ENCODE peak calls at places on chromosomes 6 and 20, in ten cellular contexts. One of them, this sample, is unnamed.

GRCh38 chr20:56467969-56468316 is 484 bp upstream of the RTF2 start:
- DNase-seq in lung microvascular endothelial cell: no peak
- DNase-seq in upper lobe of right lung: no peak
- DNase-seq in left lung: no peak
- DNase-seq in stimulated activated naive CD4-positive, alpha-beta T cell: no peak
- DNase-seq in WERI-Rb-1: no peak
- DNase-seq in SK-MEL-5: no peak
- DNase-seq in SHP77: no peak
- DNase-seq in stimulated activated CD8-positive, alpha-beta memory T cell treated with anti-CD3 and anti-CD28 coated beads, Interleukin-15, amount 100 ng/mL, for 24 hours: no peak
- DNase-seq in A172: no peak
- DNase-seq in this sample: no peak

GRCh38 chr6:160756021-160756420 is 54.0 kb downstream of the PLG start:
- DNase-seq in stimulated activated naive CD4-positive, alpha-beta T cell: no peak
- DNase-seq in upper lobe of right lung: no peak
- DNase-seq in WERI-Rb-1: no peak
- DNase-seq in lung microvascular endothelial cell: no peak
- DNase-seq in stimulated activated CD8-positive, alpha-beta memory T cell treated with anti-CD3 and anti-CD28 coated beads, Interleukin-15, amount 100 ng/mL, for 24 hours: no peak
- DNase-seq in SHP77: no peak
- DNase-seq in SK-MEL-5: no peak
- DNase-seq in left lung: no peak
- DNase-seq in A172: no peak
- DNase-seq in this sample: no peak

GRCh38 chr20:856361-856775 is 22.9 kb downstream of the FAM110A start:
- DNase-seq in WERI-Rb-1: no peak
- DNase-seq in stimulated activated CD8-positive, alpha-beta memory T cell treated with anti-CD3 and anti-CD28 coated beads, Interleukin-15, amount 100 ng/mL, for 24 hours: no peak
- DNase-seq in SHP77: no peak
- DNase-seq in lung microvascular endothelial cell: peak
- DNase-seq in left lung: no peak
- DNase-seq in SK-MEL-5: peak
- DNase-seq in upper lobe of right lung: peak
- DNase-seq in stimulated activated naive CD4-positive, alpha-beta T cell: no peak
- DNase-seq in A172: peak
- DNase-seq in this sample: peak

GRCh38 chr20:63094767-63095499 is 88.2 kb upstream of the BHLHE23 start:
- DNase-seq in left lung: peak
- DNase-seq in SK-MEL-5: no peak
- DNase-seq in upper lobe of right lung: no peak
- DNase-seq in stimulated activated CD8-positive, alpha-beta memory T cell treated with anti-CD3 and anti-CD28 coated beads, Interleukin-15, amount 100 ng/mL, for 24 hours: no peak
- DNase-seq in lung microvascular endothelial cell: no peak
- DNase-seq in WERI-Rb-1: peak
- DNase-seq in stimulated activated naive CD4-positive, alpha-beta T cell: no peak
- DNase-seq in A172: no peak
- DNase-seq in SHP77: no peak
- DNase-seq in this sample: no peak

GRCh38 chr6:163364641-163365040 is 49.9 kb upstream of the QKI start:
- DNase-seq in upper lobe of right lung: no peak
- DNase-seq in stimulated activated naive CD4-positive, alpha-beta T cell: no peak
- DNase-seq in SK-MEL-5: no peak
- DNase-seq in lung microvascular endothelial cell: no peak
- DNase-seq in WERI-Rb-1: no peak
- DNase-seq in left lung: no peak
- DNase-seq in stimulated activated CD8-positive, alpha-beta memory T cell treated with anti-CD3 and anti-CD28 coated beads, Interleukin-15, amount 100 ng/mL, for 24 hours: no peak
- DNase-seq in SHP77: no peak
- DNase-seq in A172: no peak
- DNase-seq in this sample: no peak

GRCh38 chr20:64188682-64189529 is 24.7 kb downstream of the MYT1 start:
- DNase-seq in SK-MEL-5: peak
- DNase-seq in WERI-Rb-1: peak
- DNase-seq in lung microvascular endothelial cell: peak
- DNase-seq in stimulated activated naive CD4-positive, alpha-beta T cell: no peak
- DNase-seq in SHP77: peak
- DNase-seq in upper lobe of right lung: no peak
- DNase-seq in stimulated activated CD8-positive, alpha-beta memory T cell treated with anti-CD3 and anti-CD28 coated beads, Interleukin-15, amount 100 ng/mL, for 24 hours: no peak
- DNase-seq in A172: peak
- DNase-seq in left lung: no peak
- DNase-seq in this sample: no peak

GRCh38 chr6:19712012-19712688 is 125.0 kb upstream of the ID4 start:
- DNase-seq in left lung: no peak
- DNase-seq in WERI-Rb-1: no peak
- DNase-seq in stimulated activated naive CD4-positive, alpha-beta T cell: no peak
- DNase-seq in stimulated activated CD8-positive, alpha-beta memory T cell treated with anti-CD3 and anti-CD28 coated beads, Interleukin-15, amount 100 ng/mL, for 24 hours: no peak
- DNase-seq in lung microvascular endothelial cell: no peak
- DNase-seq in A172: no peak
- DNase-seq in upper lobe of right lung: no peak
- DNase-seq in SK-MEL-5: peak
- DNase-seq in SHP77: no peak
- DNase-seq in this sample: no peak

GRCh38 chr6:163866192-163866591 is 451.7 kb downstream of the QKI start:
- DNase-seq in upper lobe of right lung: no peak
- DNase-seq in left lung: no peak
- DNase-seq in lung microvascular endothelial cell: no peak
- DNase-seq in WERI-Rb-1: no peak
- DNase-seq in SHP77: no peak
- DNase-seq in A172: no peak
- DNase-seq in stimulated activated CD8-positive, alpha-beta memory T cell treated with anti-CD3 and anti-CD28 coated beads, Interleukin-15, amount 100 ng/mL, for 24 hours: no peak
- DNase-seq in stimulated activated naive CD4-positive, alpha-beta T cell: no peak
- DNase-seq in SK-MEL-5: no peak
- DNase-seq in this sample: no peak

GRCh38 chr20:62222972-62223371 is 2.9 kb upstream of the HRH3 start:
- DNase-seq in lung microvascular endothelial cell: no peak
- DNase-seq in stimulated activated CD8-positive, alpha-beta memory T cell treated with anti-CD3 and anti-CD28 coated beads, Interleukin-15, amount 100 ng/mL, for 24 hours: no peak
- DNase-seq in upper lobe of right lung: no peak
- DNase-seq in SK-MEL-5: no peak
- DNase-seq in stimulated activated naive CD4-positive, alpha-beta T cell: no peak
- DNase-seq in WERI-Rb-1: no peak
- DNase-seq in left lung: no peak
- DNase-seq in A172: no peak
- DNase-seq in SHP77: no peak
- DNase-seq in this sample: no peak

GRCh38 chr6:152750694-152751093 is at the start of gene VIP:
- DNase-seq in SK-MEL-5: peak
- DNase-seq in A172: peak
- DNase-seq in lung microvascular endothelial cell: peak
- DNase-seq in WERI-Rb-1: no peak
- DNase-seq in left lung: no peak
- DNase-seq in stimulated activated naive CD4-positive, alpha-beta T cell: no peak
- DNase-seq in upper lobe of right lung: no peak
- DNase-seq in SHP77: no peak
- DNase-seq in stimulated activated CD8-positive, alpha-beta memory T cell treated with anti-CD3 and anti-CD28 coated beads, Interleukin-15, amount 100 ng/mL, for 24 hours: no peak
- DNase-seq in this sample: peak

GRCh38 chr6:24154121-24154520 is 28.1 kb downstream of the NRSN1 start:
- DNase-seq in left lung: no peak
- DNase-seq in upper lobe of right lung: no peak
- DNase-seq in WERI-Rb-1: no peak
- DNase-seq in SHP77: no peak
- DNase-seq in lung microvascular endothelial cell: no peak
- DNase-seq in stimulated activated CD8-positive, alpha-beta memory T cell treated with anti-CD3 and anti-CD28 coated beads, Interleukin-15, amount 100 ng/mL, for 24 hours: no peak
- DNase-seq in A172: peak
- DNase-seq in SK-MEL-5: no peak
- DNase-seq in stimulated activated naive CD4-positive, alpha-beta T cell: no peak
- DNase-seq in this sample: peak

GRCh38 chr6:133957780-133958242 is 4.8 kb downstream of the TBPL1 start:
- DNase-seq in stimulated activated CD8-positive, alpha-beta memory T cell treated with anti-CD3 and anti-CD28 coated beads, Interleukin-15, amount 100 ng/mL, for 24 hours: no peak
- DNase-seq in WERI-Rb-1: no peak
- DNase-seq in SK-MEL-5: no peak
- DNase-seq in left lung: no peak
- DNase-seq in stimulated activated naive CD4-positive, alpha-beta T cell: no peak
- DNase-seq in lung microvascular endothelial cell: no peak
- DNase-seq in A172: no peak
- DNase-seq in upper lobe of right lung: no peak
- DNase-seq in SHP77: no peak
- DNase-seq in this sample: no peak

GRCh38 chr6:124661231-124661630 is 301.0 kb upstream of the RNF217 start:
- DNase-seq in SK-MEL-5: no peak
- DNase-seq in WERI-Rb-1: no peak
- DNase-seq in stimulated activated naive CD4-positive, alpha-beta T cell: no peak
- DNase-seq in stimulated activated CD8-positive, alpha-beta memory T cell treated with anti-CD3 and anti-CD28 coated beads, Interleukin-15, amount 100 ng/mL, for 24 hours: no peak
- DNase-seq in upper lobe of right lung: no peak
- DNase-seq in SHP77: no peak
- DNase-seq in left lung: no peak
- DNase-seq in lung microvascular endothelial cell: no peak
- DNase-seq in A172: no peak
- DNase-seq in this sample: no peak

GRCh38 chr6:140537211-140537610 is 1162.8 kb upstream of the CITED2 start:
- DNase-seq in SK-MEL-5: no peak
- DNase-seq in SHP77: no peak
- DNase-seq in lung microvascular endothelial cell: no peak
- DNase-seq in upper lobe of right lung: no peak
- DNase-seq in left lung: no peak
- DNase-seq in WERI-Rb-1: no peak
- DNase-seq in stimulated activated naive CD4-positive, alpha-beta T cell: no peak
- DNase-seq in A172: peak
- DNase-seq in stimulated activated CD8-positive, alpha-beta memory T cell treated with anti-CD3 and anti-CD28 coated beads, Interleukin-15, amount 100 ng/mL, for 24 hours: no peak
- DNase-seq in this sample: no peak

GRCh38 chr20:38932457-38933120 is 6.4 kb downstream of the FAM83D start:
- DNase-seq in stimulated activated naive CD4-positive, alpha-beta T cell: no peak
- DNase-seq in SK-MEL-5: peak
- DNase-seq in lung microvascular endothelial cell: peak
- DNase-seq in upper lobe of right lung: no peak
- DNase-seq in stimulated activated CD8-positive, alpha-beta memory T cell treated with anti-CD3 and anti-CD28 coated beads, Interleukin-15, amount 100 ng/mL, for 24 hours: no peak
- DNase-seq in A172: no peak
- DNase-seq in left lung: no peak
- DNase-seq in WERI-Rb-1: no peak
- DNase-seq in SHP77: no peak
- DNase-seq in this sample: peak

GRCh38 chr6:89657445-89658158 is 19.1 kb upstream of the LYRM2 start:
- DNase-seq in A172: no peak
- DNase-seq in WERI-Rb-1: no peak
- DNase-seq in SK-MEL-5: peak
- DNase-seq in SHP77: no peak
- DNase-seq in stimulated activated CD8-positive, alpha-beta memory T cell treated with anti-CD3 and anti-CD28 coated beads, Interleukin-15, amount 100 ng/mL, for 24 hours: no peak
- DNase-seq in left lung: no peak
- DNase-seq in stimulated activated naive CD4-positive, alpha-beta T cell: no peak
- DNase-seq in upper lobe of right lung: no peak
- DNase-seq in lung microvascular endothelial cell: no peak
- DNase-seq in this sample: no peak

GRCh38 chr6:112683926-112684325 is 336.8 kb downstream of the RFPL4B start:
- DNase-seq in left lung: no peak
- DNase-seq in lung microvascular endothelial cell: no peak
- DNase-seq in SHP77: no peak
- DNase-seq in A172: peak
- DNase-seq in stimulated activated naive CD4-positive, alpha-beta T cell: no peak
- DNase-seq in WERI-Rb-1: no peak
- DNase-seq in upper lobe of right lung: no peak
- DNase-seq in SK-MEL-5: no peak
- DNase-seq in stimulated activated CD8-positive, alpha-beta memory T cell treated with anti-CD3 and anti-CD28 coated beads, Interleukin-15, amount 100 ng/mL, for 24 hours: no peak
- DNase-seq in this sample: peak

GRCh38 chr20:64216036-64216435 is 39.5 kb upstream of the PCMTD2 start:
- DNase-seq in SHP77: peak
- DNase-seq in lung microvascular endothelial cell: no peak
- DNase-seq in stimulated activated naive CD4-positive, alpha-beta T cell: no peak
- DNase-seq in SK-MEL-5: no peak
- DNase-seq in left lung: no peak
- DNase-seq in A172: no peak
- DNase-seq in stimulated activated CD8-positive, alpha-beta memory T cell treated with anti-CD3 and anti-CD28 coated beads, Interleukin-15, amount 100 ng/mL, for 24 hours: no peak
- DNase-seq in upper lobe of right lung: no peak
- DNase-seq in WERI-Rb-1: no peak
- DNase-seq in this sample: no peak

GRCh38 chr6:63058601-63059000 is 152.7 kb upstream of the FKBP1C start:
- DNase-seq in lung microvascular endothelial cell: no peak
- DNase-seq in stimulated activated naive CD4-positive, alpha-beta T cell: no peak
- DNase-seq in A172: no peak
- DNase-seq in WERI-Rb-1: no peak
- DNase-seq in upper lobe of right lung: no peak
- DNase-seq in stimulated activated CD8-positive, alpha-beta memory T cell treated with anti-CD3 and anti-CD28 coated beads, Interleukin-15, amount 100 ng/mL, for 24 hours: no peak
- DNase-seq in left lung: no peak
- DNase-seq in SHP77: no peak
- DNase-seq in SK-MEL-5: peak
- DNase-seq in this sample: no peak

GRCh38 chr6:141421378-141421777 is 711.3 kb upstream of the GJE1 start:
- DNase-seq in SHP77: no peak
- DNase-seq in A172: peak
- DNase-seq in lung microvascular endothelial cell: no peak
- DNase-seq in stimulated activated CD8-positive, alpha-beta memory T cell treated with anti-CD3 and anti-CD28 coated beads, Interleukin-15, amount 100 ng/mL, for 24 hours: no peak
- DNase-seq in SK-MEL-5: peak
- DNase-seq in WERI-Rb-1: no peak
- DNase-seq in left lung: no peak
- DNase-seq in upper lobe of right lung: no peak
- DNase-seq in stimulated activated naive CD4-positive, alpha-beta T cell: no peak
- DNase-seq in this sample: peak

This sample was measured in astrocyte of the cerebellum.